ENCODE peak calls at places on chromosome 13, in six cellular contexts. V is OCI-LY7, O is GM23338, C is neural progenitor cell, Q is hepatocyte, T is GM23248. U is an unnamed sample.

GRCh38 chr13:36385471-36385870 is 39.3 kb upstream of the SPART start:
- DNase-seq in T (peak; percentile 20), C (no peak), V (no peak), Q (no peak), O (no peak), U (peak; percentile 7)

GRCh38 chr13:95195146-95195545 is 106.1 kb downstream of the ABCC4 start:
- DNase-seq in O (no peak), Q (no peak), V (no peak), T (no peak), C (no peak), U (no peak)

GRCh38 chr13:28458604-28459003 is 36.3 kb downstream of the FLT1 start:
- DNase-seq in Q (no peak), C (no peak), T (no peak), V (no peak), O (no peak), U (no peak)

GRCh38 chr13:111005364-111005763 is 90.5 kb upstream of the ANKRD10 start:
- DNase-seq in T (peak; percentile 85), C (no peak), O (no peak), V (no peak), Q (no peak), U (peak; percentile 66)

GRCh38 chr13:30125422-30126073 is 181.8 kb downstream of the KATNAL1 start:
- DNase-seq in C (no peak), T (peak; percentile 95), Q (peak; percentile 82), O (no peak), V (no peak), U (peak; percentile 89)

GRCh38 chr13:52010890-52011689 is at the start of gene ATP7B:
- DNase-seq in V (peak; percentile 12), Q (peak; percentile 43), O (peak; percentile 81), T (peak; percentile 42), C (peak; percentile 78), U (no peak)

GRCh38 chr13:30045916-30046704 is 195.7 kb upstream of the UBL3 start:
- DNase-seq in T (peak; percentile 95), C (no peak), Q (no peak), V (no peak), O (no peak), U (peak; percentile 47)

GRCh38 chr13:70310720-70311119 is 202.5 kb upstream of the KLHL1 start:
- DNase-seq in O (peak; percentile 79), V (peak; percentile 0), C (peak; percentile 46), Q (peak; percentile 68), T (no peak), U (peak; percentile 63)

GRCh38 chr13:38409771-38410170 is 60.1 kb downstream of the UFM1 start:
- DNase-seq in C (no peak), Q (no peak), O (no peak), V (no peak), T (no peak), U (peak; percentile 90)

GRCh38 chr13:46288570-46289259 is 77.0 kb downstream of the LRRC63 start:
- DNase-seq in O (peak; percentile 86), C (peak; percentile 68), Q (peak; percentile 68), V (peak; percentile 67), T (peak; percentile 62), U (peak; percentile 66)

GRCh38 chr13:95087746-95088305 is 213.4 kb downstream of the ABCC4 start:
- DNase-seq in Q (peak; percentile 8), T (peak; percentile 8), O (no peak), C (no peak), V (no peak), U (peak; percentile 69)

GRCh38 chr13:98184796-98185195 is 7.7 kb upstream of the RNF113B start:
- DNase-seq in Q (no peak), V (no peak), O (no peak), T (peak; percentile 70), C (no peak), U (no peak)

GRCh38 chr13:107842562-107843180 is 372.7 kb downstream of the LIG4 start:
- DNase-seq in T (peak; percentile 76), Q (no peak), O (no peak), C (no peak), V (no peak), U (peak; percentile 80)

GRCh38 chr13:95160112-95160906 is 140.9 kb downstream of the ABCC4 start:
- DNase-seq in T (peak; percentile 12), Q (no peak), V (no peak), O (no peak), C (no peak), U (peak; percentile 39)

GRCh38 chr13:30835442-30835841 is 70.6 kb upstream of the MEDAG start:
- DNase-seq in C (no peak), O (no peak), Q (peak; percentile 75), T (no peak), V (no peak), U (no peak)

GRCh38 chr13:112740502-112741131 is 50.8 kb downstream of the ATP11A start:
- DNase-seq in C (no peak), V (no peak), T (peak; percentile 83), Q (peak; percentile 52), O (no peak), U (no peak)

GRCh38 chr13:40503026-40503425 is 163.4 kb downstream of the FOXO1 start:
- DNase-seq in T (no peak), O (no peak), Q (no peak), V (no peak), C (no peak), U (no peak)

GRCh38 chr13:70784590-70784989 is 676.3 kb upstream of the KLHL1 start:
- DNase-seq in Q (no peak), C (no peak), T (no peak), O (no peak), V (no peak), U (no peak)

DNA sequence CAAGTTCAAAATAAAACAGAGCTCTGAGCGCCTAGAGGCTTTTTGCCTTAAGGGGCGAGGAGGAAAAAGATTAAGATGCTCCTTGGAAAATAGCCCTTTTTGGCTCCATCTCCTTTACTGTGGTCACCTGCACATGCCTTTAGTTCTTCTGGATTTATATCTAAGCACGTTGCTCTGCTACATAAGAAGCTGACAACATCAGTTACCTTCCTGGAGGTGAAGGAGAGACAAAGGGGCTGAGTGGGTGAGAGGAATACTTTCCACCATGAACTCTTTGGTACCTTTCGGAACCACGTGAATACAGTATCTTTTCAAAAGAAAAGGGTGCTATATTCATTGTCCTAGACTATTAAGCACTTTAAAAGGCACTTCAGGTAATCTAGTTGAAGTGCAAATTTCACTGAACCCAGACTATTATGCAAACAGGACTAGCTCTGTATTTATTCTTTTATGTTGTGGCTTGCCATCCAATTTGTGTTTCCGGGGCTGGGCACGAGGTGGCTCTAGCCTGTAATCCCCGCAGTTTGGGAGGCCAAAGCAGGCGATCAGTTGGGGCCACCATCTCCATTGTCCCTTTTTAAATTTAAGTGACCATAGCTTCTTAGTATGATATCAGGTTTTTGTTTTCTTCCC is 201.5 kb downstream of the TM9SF2 start:
- DNase-seq in Q (no peak), O (peak; percentile 55), T (no peak), V (no peak), C (peak; percentile 29), U (no peak)
- TF ChIP-seq EZH2phosphoT487 in Q (no peak), O (no peak), T (no peak), V (no peak), C (no peak), U (no peak)

GRCh38 chr13:75813323-75813722 is 177.2 kb downstream of the LMO7 start:
- DNase-seq in V (no peak), T (no peak), C (no peak), O (no peak), Q (no peak), U (no peak)

GRCh38 chr13:75818181-75819110 is 182.3 kb downstream of the LMO7 start:
- DNase-seq in Q (no peak), C (no peak), O (no peak), T (no peak), V (no peak), U (no peak)

DNA sequence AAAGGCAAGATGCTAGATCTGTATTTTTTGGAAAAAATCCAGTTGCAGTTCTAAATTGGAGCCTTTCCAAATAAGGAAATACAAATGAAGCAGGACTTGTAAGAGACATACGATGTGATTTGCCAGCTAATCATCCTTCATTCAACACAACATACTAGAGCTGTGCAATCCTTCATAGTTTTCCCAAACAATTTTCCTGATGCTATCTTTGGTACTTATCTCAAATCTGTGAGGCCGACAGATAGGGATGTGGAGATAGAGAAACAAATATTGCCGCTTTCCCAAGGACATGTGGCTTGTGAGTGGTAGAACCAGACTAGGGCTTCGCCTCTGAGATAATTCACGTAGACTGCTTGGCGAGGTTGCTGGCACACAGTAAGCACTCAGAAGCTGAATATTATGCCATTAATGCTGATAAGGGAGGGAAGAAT is 176.6 kb downstream of the LMO7 start:
- DNase-seq in T (no peak), C (no peak), V (no peak), Q (peak; percentile 19), O (no peak), U (no peak)
- TF ChIP-seq EZH2phosphoT487 in T (no peak), C (no peak), V (no peak), Q (no peak), O (no peak), U (no peak)

GRCh38 chr13:72101768-72102400 is 234.9 kb upstream of the DACH1 start:
- DNase-seq in Q (no peak), V (no peak), C (no peak), T (no peak), O (no peak), U (no peak)
- TF ChIP-seq EZH2phosphoT487 in Q (no peak), V (no peak), C (no peak), T (no peak), O (no peak), U (no peak)

GRCh38 chr13:74573654-74574053 is 439.4 kb upstream of the KLF12 start:
- DNase-seq in O (peak; percentile 78), Q (no peak), C (peak; percentile 28), T (no peak), V (no peak), U (no peak)

GRCh38 chr13:74574964-74575728 is 440.9 kb upstream of the KLF12 start:
- DNase-seq in T (no peak), Q (no peak), V (no peak), O (peak; percentile 35), C (no peak), U (no peak)

GRCh38 chr13:74576504-74576903 is 442.3 kb upstream of the KLF12 start:
- DNase-seq in Q (no peak), O (no peak), C (no peak), T (no peak), V (no peak), U (no peak)

GRCh38 chr13:74571811-74572210 is 437.6 kb upstream of the KLF12 start:
- DNase-seq in Q (no peak), T (no peak), O (no peak), C (no peak), V (no peak), U (no peak)

DNA sequence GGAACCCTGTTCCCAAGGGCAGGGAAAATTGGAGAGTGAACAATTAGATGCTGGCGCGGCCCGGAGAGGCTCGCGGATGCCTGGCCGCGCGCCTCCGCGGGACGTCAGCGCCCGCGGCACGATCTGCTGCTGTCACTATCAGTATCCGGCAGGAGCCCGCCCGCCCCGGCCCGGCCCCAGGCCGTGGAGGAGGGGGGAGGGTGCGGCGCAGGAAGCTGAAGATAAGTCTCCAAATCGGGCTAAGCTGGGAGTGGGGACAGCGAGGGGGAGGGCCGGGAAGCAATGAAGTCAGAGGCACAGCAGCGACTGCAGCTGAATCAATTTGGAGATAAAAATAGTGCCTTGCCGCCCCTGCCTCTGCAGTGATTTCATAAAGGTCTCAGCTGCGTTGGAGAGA is 441.5 kb upstream of the KLF12 start:
- DNase-seq in Q (peak; percentile 69), V (no peak), O (peak; percentile 86), C (peak; percentile 86), T (peak; percentile 73), U (peak; percentile 49)
- TF ChIP-seq EZH2phosphoT487 in Q (no peak), V (no peak), O (no peak), C (no peak), T (no peak), U (no peak)

DNA sequence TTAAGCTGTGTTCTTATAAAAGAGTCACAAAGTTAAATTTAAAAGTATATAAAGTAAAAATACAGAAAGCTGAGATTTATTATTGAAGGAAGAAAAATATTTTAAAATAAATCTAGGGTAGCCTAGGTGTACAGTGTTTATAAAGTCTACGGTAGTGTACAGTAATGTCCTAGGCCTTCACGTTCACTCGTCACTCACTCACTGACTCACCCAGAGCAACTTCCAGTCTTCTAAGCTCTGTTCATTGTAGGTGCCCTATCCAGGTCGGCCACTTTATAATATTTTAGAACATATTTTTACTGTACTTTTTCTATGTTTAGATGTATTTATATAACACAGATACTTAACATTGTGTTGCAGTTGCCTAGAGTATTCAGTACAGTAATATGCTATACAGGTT is 47.4 kb downstream of the NDFIP2 start:
- DNase-seq in V (no peak), C (no peak), Q (no peak), O (no peak), T (no peak), U (peak; percentile 31)
- TF ChIP-seq EZH2phosphoT487 in V (no peak), C (no peak), Q (no peak), O (no peak), T (no peak), U (no peak)